ENCODE peak calls at places on chromosomes 3 and 15, in four cellular contexts. M is sigmoid colon, W is GM20000, F is NCI-H774. I is an unnamed sample.

GRCh38 chr15:28989239-28989830 is 103.6 kb downstream of the APBA2 start:
- DNase-seq in M (no peak), W (no peak), F (no peak), I (no peak)

GRCh38 chr15:60363024-60363674 is 34.6 kb downstream of the ANXA2 start:
- DNase-seq in M (no peak), W (no peak), F (no peak), I (no peak)

GRCh38 chr3:146050700-146051099 is 110.3 kb downstream of the PLOD2 start:
- DNase-seq in M (no peak), W (no peak), F (no peak), I (no peak)

GRCh38 chr15:68318931-68319909 is 41.7 kb downstream of the FEM1B start:
- DNase-seq in M (peak; percentile 52), W (no peak), F (no peak), I (no peak)

GRCh38 chr3:45552031-45552772 is 42.3 kb upstream of the LIMD1 start:
- DNase-seq in M (peak; percentile 62), W (no peak), F (no peak), I (no peak)

GRCh38 chr3:138872632-138873031 is 37.9 kb upstream of the PIK3CB start:
- DNase-seq in M (no peak), W (no peak), F (no peak), I (no peak)

GRCh38 chr3:45035441-45036301 is 9.6 kb downstream of the CLEC3B start:
- DNase-seq in M (peak; percentile 79), W (no peak), F (no peak), I (no peak)

GRCh38 chr15:33370225-33371020 is 59.7 kb downstream of the RYR3 start:
- DNase-seq in M (no peak), W (no peak), F (no peak), I (no peak)

GRCh38 chr15:100592898-100593297 is 9.1 kb downstream of the LINS1 start:
- DNase-seq in M (no peak), W (no peak), F (no peak), I (no peak)

GRCh38 chr3:22887664-22888291 is 315.3 kb upstream of the UBE2E2 start:
- DNase-seq in M (no peak), W (peak; percentile 7), F (peak; percentile 12), I (peak; percentile 56)

GRCh38 chr15:48086582-48086981 is 34.2 kb upstream of the SLC24A5 start:
- DNase-seq in M (no peak), W (no peak), F (no peak), I (peak; percentile 4)

GRCh38 chr3:64355473-64355872 is 130.2 kb upstream of the PRICKLE2 start:
- DNase-seq in M (no peak), W (no peak), F (no peak), I (no peak)

GRCh38 chr3:150965436-150965835 is 7.1 kb downstream of the CLRN1 start:
- DNase-seq in M (no peak), W (no peak), F (no peak), I (no peak)

GRCh38 chr15:79373068-79373467 is 59.1 kb upstream of the MINAR1 start:
- DNase-seq in M (no peak), W (no peak), F (no peak), I (no peak)

GRCh38 chr3:139601191-139601961 is 61.8 kb upstream of the RBP1 start:
- DNase-seq in M (no peak), W (no peak), F (no peak), I (peak; percentile 94)

GRCh38 chr3:144237351-144237750 is 265.7 kb downstream of the DIPK2A start:
- DNase-seq in M (no peak), W (no peak), F (no peak), I (no peak)

GRCh38 chr15:67690936-67691335 is 134.4 kb upstream of the SKOR1 start:
- DNase-seq in M (no peak), W (no peak), F (peak; percentile 71), I (peak; percentile 8)

GRCh38 chr15:74179983-74180688 is 6.6 kb downstream of the ISLR start:
- DNase-seq in M (peak; percentile 76), W (no peak), F (no peak), I (peak; percentile 83)

GRCh38 chr15:93041159-93041547 is 47.9 kb downstream of the RGMA start:
- DNase-seq in M (no peak), W (no peak), F (no peak), I (no peak)

GRCh38 chr15:43918717-43919116 is 91.9 kb downstream of the WDR76 start:
- DNase-seq in M (no peak), W (no peak), F (no peak), I (no peak)

GRCh38 chr3:57009367-57009766 is 51.1 kb upstream of the SPATA12 start:
- DNase-seq in M (peak; percentile 90), W (no peak), F (no peak), I (no peak)

GRCh38 chr15:32677238-32677750 is 35.8 kb downstream of the SCG5 start:
- DNase-seq in M (no peak), W (no peak), F (peak; percentile 40), I (peak; percentile 49)

GRCh38 chr3:194322701-194323174 is 28.4 kb downstream of the CPN2 start:
- DNase-seq in M (no peak), W (no peak), F (no peak), I (peak; percentile 99)

GRCh38 chr3:133663569-133664313 is 2.0 kb upstream of the TOPBP1 start:
- DNase-seq in M (no peak), W (peak; percentile 81), F (peak; percentile 40), I (peak; percentile 72)

GRCh38 chr3:160869825-160870224 is 113.8 kb downstream of the PPM1L start:
- DNase-seq in M (no peak), W (no peak), F (no peak), I (peak; percentile 91)

GRCh38 chr15:77540346-77541060 is 92.2 kb downstream of the LINGO1 start:
- DNase-seq in M (peak; percentile 40), W (no peak), F (no peak), I (no peak)

GRCh38 chr3:115279939-115280338 is 132.9 kb upstream of the ZBTB20 start:
- DNase-seq in M (no peak), W (no peak), F (no peak), I (no peak)

GRCh38 chr3:158845748-158846350 is 44.0 kb downstream of the MFSD1 start:
- DNase-seq in M (no peak), W (peak; percentile 65), F (peak; percentile 53), I (peak; percentile 51)